ENCODE peak calls at places on chromosomes 13 and 19, in five cellular contexts. Q is HepG2, B is H1, Z is K562, V is GM12878. U is an unnamed sample.
A peak's percentile ranks its signal among the peaks of the same experiment; 100 is the strongest.

GRCh38 chr19:35608250-35608649 is 4.3 kb upstream of the HAUS5 start:
- DNase-seq in Q (no peak), V (no peak), B (no peak), Z (no peak), U (peak; percentile 53)

GRCh38 chr19:46840157-46840942 is 10.3 kb downstream of the AP2S1 start:
- DNase-seq in V (no peak), Q (peak; percentile 63), B (peak; percentile 60), Z (peak; percentile 78), U (no peak)

GRCh38 chr19:30390356-30390988 is 18.3 kb downstream of the ZNF536 start:
- DNase-seq in Z (no peak), Q (no peak), V (no peak), B (peak; percentile 37), U (no peak)

GRCh38 chr19:46721269-46722003 is 4.5 kb upstream of the PRKD2 start:
- DNase-seq in B (peak; percentile 67), V (no peak), Q (peak; percentile 50), Z (no peak), U (no peak)

GRCh38 chr19:41969196-41969595 is 10.1 kb upstream of the RABAC1 start:
- DNase-seq in V (no peak), Q (no peak), B (no peak), Z (no peak), U (no peak)

GRCh38 chr13:23868521-23868920 is 20.7 kb downstream of the MIPEP start:
- DNase-seq in V (no peak), Z (no peak), Q (no peak), B (no peak), U (no peak)

GRCh38 chr13:109744512-109745051 is 41.8 kb downstream of the IRS2 start:
- DNase-seq in V (no peak), B (no peak), Q (no peak), Z (peak; percentile 51), U (no peak)

GRCh38 chr13:68481130-68481529 is 1251.0 kb upstream of the PCDH9 start:
- DNase-seq in Z (no peak), V (no peak), Q (peak; percentile 16), B (no peak), U (no peak)

GRCh38 chr19:18013621-18014111 is 5.7 kb downstream of the ARRDC2 start:
- DNase-seq in B (no peak), V (no peak), Q (peak; percentile 95), Z (peak; percentile 57), U (no peak)

GRCh38 chr13:103101902-103102301 is 35.7 kb upstream of the SLC10A2 start:
- DNase-seq in Q (no peak), V (no peak), B (no peak), Z (no peak), U (no peak)

GRCh38 chr13:98386632-98387031 is 190.3 kb downstream of the STK24 start:
- DNase-seq in B (no peak), Z (no peak), Q (no peak), V (no peak), U (no peak)

GRCh38 chr19:49469828-49470614 is 4.0 kb upstream of the FLT3LG start:
- DNase-seq in B (no peak), V (peak; percentile 84), Z (no peak), Q (no peak), U (no peak)

GRCh38 chr13:113788413-113789135 is 29.5 kb downstream of the TMEM255B start:
- DNase-seq in B (no peak), Z (no peak), V (no peak), Q (no peak), U (no peak)

GRCh38 chr19:2724148-2724557 is 3.0 kb upstream of the DIRAS1 start:
- DNase-seq in Z (no peak), Q (no peak), B (no peak), V (no peak), U (no peak)

GRCh38 chr13:63449549-63449948 is 2033.9 kb upstream of the PCDH20 start:
- DNase-seq in Q (no peak), Z (no peak), B (no peak), V (no peak), U (no peak)

GRCh38 chr19:3721900-3722442 is 13.8 kb downstream of the TJP3 start:
- DNase-seq in Q (no peak), B (no peak), Z (no peak), V (no peak), U (no peak)

GRCh38 chr13:48542581-48543341 is 9.9 kb upstream of the RCBTB2 start:
- DNase-seq in Z (no peak), B (peak; percentile 49), Q (peak; percentile 23), V (no peak), U (no peak)
- TF ChIP-seq HDAC2 in Z (no peak), B (no peak), Q (no peak), V (no peak), U (no peak)

GRCh38 chr13:91724591-91724990 is 326.2 kb downstream of the GPC5 start:
- DNase-seq in B (no peak), V (no peak), Q (no peak), Z (no peak), U (no peak)
- TF ChIP-seq HDAC2 in B (no peak), V (no peak), Q (no peak), Z (no peak), U (no peak)

GRCh38 chr19:12954150-12954962 is 2.7 kb downstream of the GADD45GIP1 start:
- DNase-seq in V (no peak), Z (no peak), B (no peak), Q (no peak), U (no peak)

GRCh38 chr19:12955996-12956395 is 1.0 kb downstream of the GADD45GIP1 start:
- DNase-seq in B (no peak), V (no peak), Q (no peak), Z (no peak), U (no peak)

GRCh38 chr19:12952488-12953455 is 4.3 kb downstream of the GADD45GIP1 start:
- DNase-seq in Q (no peak), Z (no peak), V (no peak), B (no peak), U (no peak)

GRCh38 chr19:12956446-12957388 is at the start of gene GADD45GIP1:
- DNase-seq in B (peak; percentile 89), V (peak; percentile 41), Z (peak; percentile 91), Q (peak; percentile 67), U (peak; percentile 61)

GRCh38 chr19:12953456-12954149 is 3.4 kb downstream of the GADD45GIP1 start:
- DNase-seq in V (no peak), Z (no peak), Q (no peak), B (no peak), U (no peak)
- TF ChIP-seq HDAC2 in V (no peak), Z (no peak), Q (no peak), B (no peak), U (no peak)

GRCh38 chr19:10896851-10897526 is 25.6 kb downstream of the CARM1 start:
- DNase-seq in V (no peak), Z (no peak), Q (peak; percentile 31), B (no peak), U (peak; percentile 30)

GRCh38 chr19:10898633-10899032 is 27.3 kb downstream of the CARM1 start:
- DNase-seq in B (no peak), V (no peak), Q (no peak), Z (no peak), U (no peak)

GRCh38 chr19:10895920-10896319 is 24.6 kb downstream of the CARM1 start:
- DNase-seq in V (no peak), B (no peak), Z (no peak), Q (no peak), U (no peak)

GRCh38 chr19:10895363-10895762 is 24.0 kb downstream of the CARM1 start:
- DNase-seq in V (no peak), Z (no peak), B (no peak), Q (no peak), U (no peak)

GRCh38 chr19:10899171-10899653 is 27.9 kb downstream of the CARM1 start:
- DNase-seq in Q (no peak), Z (no peak), B (no peak), V (no peak), U (no peak)
- TF ChIP-seq HDAC2 in Q (no peak), Z (no peak), B (no peak), V (no peak), U (no peak)

GRCh38 chr19:48117515-48118330 is 7.1 kb upstream of the PLA2G4C start:
- DNase-seq in B (no peak), V (no peak), Z (no peak), Q (no peak), U (no peak)
- TF ChIP-seq HDAC2 in B (no peak), V (no peak), Z (no peak), Q (no peak), U (no peak)

GRCh38 chr19:40594657-40595077 is 6.5 kb upstream of the LTBP4 start:
- DNase-seq in B (peak; percentile 57), Z (peak; percentile 53), V (no peak), Q (no peak), U (peak; percentile 73)
- TF ChIP-seq HDAC2 in B (no peak), Z (no peak), V (no peak), Q (no peak), U (no peak)

DNA sequence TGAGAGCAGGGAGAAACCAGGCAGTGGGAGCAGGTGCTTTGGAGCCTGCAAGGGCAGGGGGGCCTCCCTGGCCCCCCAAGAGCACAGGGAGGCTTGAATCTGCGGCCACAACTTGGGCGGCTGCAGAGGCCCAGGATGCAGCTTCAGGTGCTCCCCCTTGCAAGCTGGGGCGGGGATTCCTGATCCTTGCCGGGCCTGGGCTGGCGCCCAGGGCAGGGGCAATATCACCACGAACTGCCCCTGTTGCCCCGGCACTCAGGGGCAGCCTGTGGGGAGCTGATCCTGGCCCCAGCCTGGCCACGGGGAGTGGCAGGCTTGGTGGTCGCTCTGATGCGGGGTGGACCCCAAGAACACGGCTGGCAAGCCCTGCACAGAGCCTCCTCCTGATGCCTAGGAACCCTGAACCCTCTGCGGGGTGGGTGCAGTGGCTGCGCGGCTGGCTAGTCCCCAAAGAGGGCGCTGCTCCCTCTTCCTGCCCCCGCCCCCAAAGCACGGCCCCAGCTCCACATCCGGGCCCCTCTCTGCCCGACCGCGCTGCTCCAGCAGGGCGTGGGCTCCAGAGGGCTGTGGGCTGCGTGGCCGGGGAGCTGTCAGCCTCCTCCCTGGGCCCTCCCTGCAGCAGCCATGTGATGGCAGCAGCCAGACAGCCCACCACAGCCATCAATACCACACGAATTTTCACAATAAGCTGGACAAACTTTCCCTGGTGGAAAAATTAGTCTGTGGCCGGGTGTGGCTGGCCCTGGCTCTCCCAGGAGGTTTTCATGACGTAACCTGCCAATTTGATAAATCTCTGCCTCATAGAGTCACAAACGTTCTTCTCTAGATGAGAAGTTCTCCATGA is 21.0 kb downstream of the TNFSF9 start:
- DNase-seq in B (peak; percentile 86), Q (peak; percentile 45), Z (peak; percentile 74), V (no peak), U (peak; percentile 61)
- TF ChIP-seq HDAC2 in B (peak; percentile 87), Q (no peak), Z (no peak), V (no peak), U (no peak)